ENCODE peak calls at places on chromosomes 16 and 17, in four cellular contexts. One of them, this sample, is unnamed.

GRCh38 chr17:27545562-27546229 is 85.3 kb upstream of the LGALS9 start:
- DNase-seq in gastrocnemius medialis: no peak
- DNase-seq in spleen: peak
- DNase-seq in fibroblast of lung: peak
- DNase-seq in this sample: no peak

GRCh38 chr17:66540131-66540781 is 237.8 kb downstream of the PRKCA start:
- DNase-seq in gastrocnemius medialis: no peak
- DNase-seq in spleen: no peak
- DNase-seq in fibroblast of lung: peak
- DNase-seq in this sample: peak

GRCh38 chr16:68289621-68290329 is 21.0 kb downstream of the SLC7A6OS start:
- DNase-seq in gastrocnemius medialis: no peak
- DNase-seq in spleen: peak
- DNase-seq in fibroblast of lung: no peak
- DNase-seq in this sample: no peak

GRCh38 chr17:82015311-82015971 is 7.2 kb downstream of the CENPX start:
- DNase-seq in gastrocnemius medialis: no peak
- DNase-seq in spleen: no peak
- DNase-seq in fibroblast of lung: no peak
- DNase-seq in this sample: no peak

GRCh38 chr16:89581045-89581695 is 5.6 kb downstream of the CPNE7 start:
- DNase-seq in gastrocnemius medialis: no peak
- DNase-seq in spleen: no peak
- DNase-seq in fibroblast of lung: peak
- DNase-seq in this sample: no peak

GRCh38 chr16:73396556-73396955 is 348.6 kb upstream of the ZFHX3 start:
- DNase-seq in gastrocnemius medialis: no peak
- DNase-seq in spleen: no peak
- DNase-seq in fibroblast of lung: no peak
- DNase-seq in this sample: no peak

GRCh38 chr17:44829558-44830358 is at the start of gene GJC1:
- DNase-seq in gastrocnemius medialis: no peak
- DNase-seq in spleen: peak
- DNase-seq in fibroblast of lung: no peak
- DNase-seq in this sample: peak

GRCh38 chr16:87675111-87675510 is 72.8 kb downstream of the JPH3 start:
- DNase-seq in gastrocnemius medialis: no peak
- DNase-seq in spleen: no peak
- DNase-seq in fibroblast of lung: no peak
- DNase-seq in this sample: no peak

GRCh38 chr16:49987381-49987780 is 37.6 kb upstream of the CNEP1R1 start:
- DNase-seq in gastrocnemius medialis: no peak
- DNase-seq in spleen: no peak
- DNase-seq in fibroblast of lung: no peak
- DNase-seq in this sample: no peak

GRCh38 chr16:11949527-11949926 is 7.7 kb upstream of the NPIPB2 start:
- DNase-seq in gastrocnemius medialis: no peak
- DNase-seq in spleen: no peak
- DNase-seq in fibroblast of lung: peak
- DNase-seq in this sample: no peak
- TF ChIP-seq CTCF in gastrocnemius medialis: peak
- TF ChIP-seq CTCF in spleen: peak
- TF ChIP-seq CTCF in fibroblast of lung: peak
- TF ChIP-seq CTCF in this sample: peak

DNA sequence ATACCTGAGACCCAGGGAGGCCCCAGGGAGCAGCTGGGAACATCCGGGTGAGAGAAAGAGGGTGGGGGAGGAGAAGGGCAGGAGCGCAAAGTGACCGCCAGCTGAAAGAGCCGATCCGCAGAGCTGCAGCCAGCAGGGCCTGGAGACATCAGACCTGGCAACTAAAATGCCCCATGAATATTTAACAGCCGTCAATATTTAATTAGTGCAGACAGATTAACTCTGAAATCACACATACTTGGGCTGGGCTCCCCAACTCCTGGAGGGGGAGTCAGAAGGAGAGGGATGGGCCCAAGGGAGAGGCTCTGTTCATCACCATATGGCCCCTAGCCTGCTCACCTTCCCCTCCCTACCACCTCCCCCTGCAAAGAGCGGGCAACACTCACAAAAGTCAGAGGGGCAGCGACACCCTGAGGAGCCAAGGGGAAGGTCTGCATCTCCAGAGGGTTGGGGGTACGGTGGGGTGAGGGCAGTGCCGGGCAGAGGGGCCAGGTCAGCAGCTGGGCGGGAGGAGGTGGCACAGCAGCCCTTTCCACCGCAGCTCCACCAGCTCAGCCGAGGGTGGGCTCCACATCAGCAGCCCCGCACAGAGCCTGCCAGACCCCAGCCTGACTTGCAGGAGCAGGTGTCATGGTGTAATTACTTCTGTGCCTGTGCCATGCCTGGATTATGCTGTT is 61.9 kb upstream of the CCL1 start:
- DNase-seq in gastrocnemius medialis: no peak
- DNase-seq in spleen: no peak
- DNase-seq in fibroblast of lung: no peak
- DNase-seq in this sample: no peak
- H3K4me3 ChIP-seq in gastrocnemius medialis: no peak
- H3K4me3 ChIP-seq in spleen: no peak
- H3K4me3 ChIP-seq in fibroblast of lung: no peak
- H3K4me3 ChIP-seq in this sample: no peak

GRCh38 chr17:19312406-19312805 is 50.1 kb downstream of the B9D1 start:
- DNase-seq in gastrocnemius medialis: no peak
- DNase-seq in spleen: peak
- DNase-seq in fibroblast of lung: no peak
- DNase-seq in this sample: no peak
- H3K27ac ChIP-seq in gastrocnemius medialis: peak
- H3K27ac ChIP-seq in spleen: peak
- H3K27ac ChIP-seq in fibroblast of lung: no peak
- H3K27ac ChIP-seq in this sample: no peak

GRCh38 chr16:19213885-19214284 is 45.8 kb downstream of the SYT17 start:
- DNase-seq in gastrocnemius medialis: no peak
- DNase-seq in spleen: no peak
- DNase-seq in fibroblast of lung: no peak
- DNase-seq in this sample: no peak
- TF ChIP-seq CTCF in gastrocnemius medialis: no peak
- TF ChIP-seq CTCF in spleen: no peak
- TF ChIP-seq CTCF in fibroblast of lung: no peak
- TF ChIP-seq CTCF in this sample: no peak

GRCh38 chr17:73524941-73525679 is 119.1 kb downstream of the SDK2 start:
- DNase-seq in gastrocnemius medialis: no peak
- DNase-seq in spleen: peak
- DNase-seq in fibroblast of lung: no peak
- DNase-seq in this sample: no peak
- H3K4me3 ChIP-seq in gastrocnemius medialis: no peak
- H3K4me3 ChIP-seq in spleen: no peak
- H3K4me3 ChIP-seq in fibroblast of lung: no peak
- H3K4me3 ChIP-seq in this sample: no peak

DNA sequence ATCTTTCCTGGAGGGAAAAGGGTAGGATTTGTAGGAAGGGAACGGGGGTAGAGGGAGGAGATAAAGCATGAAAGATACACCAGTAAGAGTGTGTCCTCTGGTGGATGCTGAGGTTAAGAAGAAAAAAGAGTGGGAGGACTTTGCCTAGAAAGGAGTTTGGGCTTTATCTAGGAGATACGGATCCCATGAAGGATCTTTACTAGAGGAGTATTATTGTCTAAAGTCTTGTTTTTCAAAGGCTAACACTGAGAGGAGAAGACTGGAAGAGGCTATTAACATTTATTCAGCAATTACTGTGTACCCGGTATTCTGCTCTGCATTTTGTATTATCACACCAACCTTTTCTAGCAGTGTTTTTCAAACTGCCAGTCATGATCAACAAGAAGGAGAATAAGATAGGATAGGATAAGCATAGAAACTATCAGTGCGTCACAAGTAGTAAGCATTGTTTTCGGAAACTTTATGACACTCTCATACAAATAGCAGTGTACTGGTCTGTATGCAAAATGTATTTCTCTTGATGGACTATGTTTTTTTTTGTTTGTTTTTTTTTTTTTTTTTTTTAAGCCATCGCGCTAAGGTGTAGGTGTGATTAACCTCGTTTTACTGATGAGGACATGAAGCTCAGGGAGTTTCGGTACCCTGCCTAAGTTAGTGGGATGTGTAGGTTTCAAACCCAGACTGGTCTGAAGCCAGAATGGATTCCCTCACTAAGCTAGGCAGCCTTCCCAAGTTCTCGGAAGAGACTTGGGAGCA is 1.4 kb upstream of the SP2 start:
- DNase-seq in gastrocnemius medialis: no peak
- DNase-seq in spleen: no peak
- DNase-seq in fibroblast of lung: no peak
- DNase-seq in this sample: no peak
- H3K27ac ChIP-seq in gastrocnemius medialis: peak
- H3K27ac ChIP-seq in spleen: peak
- H3K27ac ChIP-seq in fibroblast of lung: peak
- H3K27ac ChIP-seq in this sample: peak